ENCODE peak calls at places on chromosome 6, in six cellular contexts. T is mucosa of gallbladder; M is stimulated activated CD8-positive, alpha-beta memory T cell treated with anti-CD3 and anti-CD28 coated beads, Interleukin-2, amount 100 ng/mL, for 1 hour; G is C1 segment of cervical spinal cord; I is activated CD4-positive, alpha-beta T cell treated with anti-CD3 and anti-CD28 coated beads for 4 hours; S is right cardiac atrium. L is an unnamed sample.

GRCh38 chr6:152338335-152339125 is 298.6 kb downstream of the SYNE1 start:
- DNase-seq in T (peak), M (peak), G (no peak), I (peak), S (peak), L (peak)

GRCh38 chr6:12504325-12504966 is 212.1 kb upstream of the PHACTR1 start:
- DNase-seq in T (no peak), M (no peak), G (no peak), I (no peak), S (no peak), L (peak)

GRCh38 chr6:67952121-67952520 is 683.0 kb upstream of the ADGRB3 start:
- DNase-seq in T (no peak), M (no peak), G (no peak), I (no peak), S (no peak), L (no peak)

GRCh38 chr6:147195510-147195909 is 8.7 kb upstream of the STXBP5 start:
- DNase-seq in T (no peak), M (no peak), G (no peak), I (no peak), S (no peak), L (no peak)

GRCh38 chr6:62357826-62358225 is 71.8 kb upstream of the KHDRBS2 start:
- DNase-seq in T (no peak), M (no peak), G (no peak), I (no peak), S (no peak), L (no peak)

GRCh38 chr6:25899123-25899522 is 25.1 kb upstream of the SLC17A3 start:
- DNase-seq in T (no peak), M (no peak), G (no peak), I (no peak), S (no peak), L (no peak)

GRCh38 chr6:115485400-115485799 is 575.3 kb downstream of the FRK start:
- DNase-seq in T (no peak), M (no peak), G (no peak), I (no peak), S (no peak), L (no peak)

GRCh38 chr6:160068346-160068745 is 53.3 kb upstream of the SLC22A1 start:
- DNase-seq in T (no peak), M (no peak), G (no peak), I (no peak), S (no peak), L (no peak)

GRCh38 chr6:28789553-28790083 is 134.2 kb downstream of the TRIM27 start:
- DNase-seq in T (no peak), M (no peak), G (no peak), I (no peak), S (no peak), L (peak)

GRCh38 chr6:138977646-138978167 is 10.3 kb downstream of the REPS1 start:
- DNase-seq in T (no peak), M (no peak), G (no peak), I (no peak), S (no peak), L (no peak)

GRCh38 chr6:43129434-43130194 is 41.5 kb upstream of the SRF start:
- DNase-seq in T (no peak), M (no peak), G (no peak), I (no peak), S (peak), L (peak)

GRCh38 chr6:155974967-155975366 is 519.3 kb upstream of the NOX3 start:
- DNase-seq in T (no peak), M (no peak), G (no peak), I (no peak), S (no peak), L (no peak)

GRCh38 chr6:100472674-100473073 is 8.0 kb upstream of the SIM1 start:
- DNase-seq in T (no peak), M (no peak), G (no peak), I (no peak), S (no peak), L (no peak)

GRCh38 chr6:149181304-149181703 is 136.2 kb upstream of the TAB2 start:
- DNase-seq in T (no peak), M (no peak), G (no peak), I (no peak), S (no peak), L (no peak)

GRCh38 chr6:130598021-130598989 is 228.9 kb upstream of the SMLR1 start:
- DNase-seq in T (no peak), M (no peak), G (no peak), I (no peak), S (no peak), L (no peak)

GRCh38 chr6:69774740-69775350 is 22.0 kb downstream of the LMBRD1 start:
- DNase-seq in T (no peak), M (no peak), G (no peak), I (no peak), S (no peak), L (no peak)

GRCh38 chr6:36616888-36617521 is 22.8 kb downstream of the SRSF3 start:
- DNase-seq in T (peak), M (no peak), G (no peak), I (no peak), S (peak), L (peak)

GRCh38 chr6:168025831-168026325 is 28.4 kb downstream of the KIF25 start:
- DNase-seq in T (no peak), M (no peak), G (no peak), I (no peak), S (no peak), L (no peak)

GRCh38 chr6:168095741-168096250 is 16.8 kb upstream of the FRMD1 start:
- DNase-seq in T (no peak), M (no peak), G (no peak), I (no peak), S (no peak), L (no peak)

GRCh38 chr6:6556738-6557503 is 31.6 kb upstream of the LY86 start:
- DNase-seq in T (no peak), M (no peak), G (no peak), I (peak), S (no peak), L (peak)

GRCh38 chr6:167141667-167142432 is 15.9 kb downstream of the GPR31 start:
- DNase-seq in T (peak), M (no peak), G (no peak), I (peak), S (no peak), L (peak)

GRCh38 chr6:43847741-43848630 is 78.0 kb downstream of the VEGFA start:
- DNase-seq in T (no peak), M (no peak), G (no peak), I (no peak), S (no peak), L (no peak)

GRCh38 chr6:36633370-36633769 is 39.2 kb downstream of the SRSF3 start:
- DNase-seq in T (no peak), M (no peak), G (no peak), I (no peak), S (no peak), L (no peak)

GRCh38 chr6:54801669-54802068 is 44.9 kb upstream of the FAM83B start:
- DNase-seq in T (no peak), M (no peak), G (no peak), I (no peak), S (no peak), L (no peak)

GRCh38 chr6:35096129-35096852 is 44.8 kb downstream of the TCP11 start:
- DNase-seq in T (no peak), M (no peak), G (no peak), I (no peak), S (no peak), L (peak)

GRCh38 chr6:161273356-161273751 is 507 bp downstream of the AGPAT4 start:
- DNase-seq in T (no peak), M (no peak), G (no peak), I (peak), S (peak), L (no peak)

GRCh38 chr6:96059586-96059985 is 43.8 kb downstream of the FUT9 start:
- DNase-seq in T (no peak), M (no peak), G (no peak), I (no peak), S (no peak), L (no peak)

L was measured in cerebellar cortex.